ENCODE peak calls at places on chromosome 6, in six cellular contexts. M is psoas muscle, W is uterus, Y is upper lobe of left lung, I is right cardiac atrium, G is HAP-1. H is an unnamed sample. For H3K9me3 and H3K27me3, the result is how much of the 10 kb centered on the place peaks cover.

GRCh38 chr6:21754891-21755290 is 161.3 kb downstream of the SOX4 start:
- DNase-seq in G (no peak), M (no peak), W (no peak), I (no peak), Y (no peak), H (no peak)

GRCh38 chr6:76772951-76773350 is 690.3 kb downstream of the HTR1B start:
- DNase-seq in G (no peak), M (no peak), W (no peak), I (no peak), Y (no peak), H (no peak)

GRCh38 chr6:44254957-44255808 is 2.1 kb downstream of the SLC35B2 start:
- DNase-seq in I (peak), G (peak), W (no peak), Y (no peak), M (no peak), H (no peak)

GRCh38 chr6:84870693-84871092 is 106.3 kb upstream of the TBX18 start:
- DNase-seq in G (no peak), I (no peak), W (no peak), M (no peak), Y (no peak), H (no peak)

GRCh38 chr6:154555075-154555677 is 44.7 kb upstream of the CNKSR3 start:
- DNase-seq in M (no peak), W (no peak), G (peak), Y (no peak), I (no peak), H (no peak)

GRCh38 chr6:37131104-37131959 is 38.6 kb upstream of the PIM1 start:
- DNase-seq in I (peak), Y (peak), G (no peak), W (peak), M (peak), H (no peak)

GRCh38 chr6:152478377-152479010 is 158.7 kb downstream of the SYNE1 start:
- DNase-seq in W (no peak), G (no peak), Y (no peak), M (no peak), I (no peak), H (no peak)

GRCh38 chr6:41422156-41422555 is 86.7 kb downstream of the NCR2 start:
- DNase-seq in Y (no peak), G (no peak), W (no peak), M (no peak), I (no peak), H (no peak)

GRCh38 chr6:74671558-74672025 is 534.3 kb downstream of the COL12A1 start:
- DNase-seq in I (no peak), W (no peak), Y (no peak), M (no peak), G (no peak), H (no peak)

GRCh38 chr6:165704001-165704748 is 41.1 kb upstream of the PDE10A start:
- DNase-seq in W (no peak), M (no peak), I (no peak), G (peak), Y (no peak), H (no peak)

GRCh38 chr6:15247750-15248450 is 2.0 kb downstream of the JARID2 start:
- DNase-seq in M (peak), G (peak), W (peak), I (peak), Y (peak), H (peak)

GRCh38 chr6:29886686-29887085 is 55.6 kb upstream of the HLA-A start:
- DNase-seq in W (no peak), M (no peak), I (no peak), Y (no peak), G (no peak), H (no peak)

GRCh38 chr6:73508776-73509175 is 12.1 kb downstream of the EEF1A1 start:
- DNase-seq in G (no peak), M (no peak), W (no peak), I (no peak), Y (no peak), H (no peak)

GRCh38 chr6:143337201-143337949 is 113.1 kb downstream of the ADAT2 start:
- DNase-seq in I (peak), W (no peak), Y (no peak), G (peak), M (peak), H (no peak)

GRCh38 chr6:163960128-163960527 is 545.6 kb downstream of the QKI start:
- DNase-seq in M (no peak), W (no peak), G (no peak), Y (no peak), I (no peak), H (no peak)

GRCh38 chr6:109237986-109238329 is 142.7 kb downstream of the CEP57L1 start:
- DNase-seq in G (no peak), M (no peak), W (no peak), Y (no peak), I (no peak), H (no peak)

GRCh38 chr6:26025047-26025893 is 62.0 kb upstream of the HFE start:
- DNase-seq in G (no peak), W (no peak), M (no peak), Y (peak), I (peak), H (no peak)

GRCh38 chr6:46062312-46062711 is 46.7 kb upstream of the CLIC5 start:
- DNase-seq in M (no peak), I (no peak), Y (peak), G (no peak), W (no peak), H (no peak)

GRCh38 chr6:159169557-159170332 is 545 bp downstream of the FNDC1 start:
- DNase-seq in Y (no peak), M (peak), W (peak), I (peak), G (peak), H (no peak)

GRCh38 chr6:18302561-18303439 is 38.5 kb upstream of the DEK start:
- DNase-seq in W (no peak), M (no peak), I (no peak), G (peak), Y (no peak), H (no peak)

GRCh38 chr6:18028332-18028731 is 40.9 kb upstream of the KIF13A start:
- DNase-seq in I (no peak), G (no peak), W (no peak), M (no peak), Y (no peak), H (no peak)

GRCh38 chr6:106997392-106998257 is 23.1 kb upstream of the CD24 start:
- DNase-seq in I (no peak), G (peak), W (no peak), Y (peak), M (no peak), H (no peak)

GRCh38 chr6:114063956-114064355 is 93.0 kb upstream of the HDAC2 start:
- DNase-seq in I (no peak), Y (no peak), M (no peak), W (no peak), G (no peak), H (no peak)

GRCh38 chr6:43941174-43941573 is 171.2 kb downstream of the VEGFA start:
- DNase-seq in G (no peak), M (no peak), Y (no peak), W (peak), I (no peak), H (no peak)

GRCh38 chr6:129331450-129332138 is 378.4 kb downstream of the ARHGAP18 start:
- DNase-seq in W (no peak), G (no peak), M (no peak), I (no peak), Y (no peak), H (no peak)

GRCh38 chr6:35499372-35499771 is 2.5 kb upstream of the TEAD3 start:
- DNase-seq in I (no peak), G (no peak), Y (no peak), W (no peak), M (no peak), H (no peak)

GRCh38 chr6:155157101-155157500 is 106.7 kb upstream of the CLDN20 start:
- DNase-seq in I (no peak), W (no peak), M (no peak), Y (no peak), G (no peak), H (no peak)

GRCh38 chr6:90296346-90297123 is at the start of gene BACH2:
- DNase-seq in Y (peak), G (peak), I (peak), M (peak), W (peak), H (peak)

GRCh38 chr6:85193339-85193738 is 256.5 kb upstream of the NT5E start:
- DNase-seq in W (no peak), G (no peak), I (no peak), M (no peak), Y (no peak), H (no peak)

GRCh38 chr6:135182120-135182992 is 1.2 kb downstream of the MYB start:
- DNase-seq in M (peak), G (peak), W (peak), Y (peak), I (no peak), H (no peak)

GRCh38 chr6:13116155-13116554 is 212.2 kb downstream of the TBC1D7 start:
- DNase-seq in Y (no peak), G (no peak), I (no peak), W (no peak), M (no peak), H (no peak)

GRCh38 chr6:46525583-46525982 is 34.3 kb upstream of the RCAN2 start:
- DNase-seq in Y (no peak), G (no peak), M (no peak), I (no peak), W (no peak), H (no peak)

GRCh38 chr6:5677219-5678000 is 329.3 kb downstream of the NRN1 start:
- DNase-seq in I (no peak), M (no peak), W (no peak), Y (no peak), G (no peak), H (no peak)

GRCh38 chr6:43054206-43054943 is 724 bp upstream of the CUL7 start:
- DNase-seq in M (no peak), G (no peak), Y (no peak), I (peak), W (peak), H (no peak)

GRCh38 chr6:38027685-38028373 is 208.3 kb downstream of the ZFAND3 start:
- DNase-seq in M (no peak), G (no peak), W (no peak), Y (no peak), I (no peak), H (no peak)

GRCh38 chr6:110415297-110415916 is at the start of gene DDO:
- DNase-seq in I (peak), M (peak), Y (peak), G (no peak), W (peak), H (no peak)

GRCh38 chr6:1406306-1407058 is 17.1 kb downstream of the FOXF2 start:
- DNase-seq in W (no peak), G (no peak), M (no peak), Y (no peak), I (no peak), H (no peak)

GRCh38 chr6:135423649-135424128 is 73.9 kb downstream of the AHI1 start:
- DNase-seq in W (no peak), G (peak), Y (no peak), M (no peak), I (no peak), H (no peak)

GRCh38 chr6:168709440-168709839 is 268.5 kb downstream of the SMOC2 start:
- DNase-seq in I (no peak), G (no peak), Y (no peak), M (no peak), W (no peak), H (no peak)
- H3K9me3 ChIP-seq in I (under half), G (under half), Y (under half), M (under half), W (under half), H (under half)

DNA sequence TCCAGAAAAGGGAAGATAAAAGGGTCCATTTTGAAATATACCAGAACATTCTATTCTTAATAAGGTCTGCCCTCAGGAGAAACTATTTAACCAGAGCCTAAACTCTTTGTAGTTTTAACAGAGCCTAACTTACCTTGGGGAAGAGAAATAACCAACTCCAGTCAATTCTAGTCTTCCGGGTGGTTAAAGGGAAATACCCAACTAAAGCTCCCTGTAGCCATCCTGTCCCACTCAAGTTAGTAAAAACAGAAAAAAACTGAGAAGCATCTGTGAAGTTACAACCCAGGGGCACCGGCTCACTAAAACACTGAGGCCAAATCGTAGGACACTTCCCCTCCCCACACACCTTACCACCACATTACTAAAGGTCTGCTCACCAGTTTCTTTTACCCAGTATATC is 23.7 kb downstream of the CEP85L start:
- DNase-seq in W (no peak), G (no peak), Y (no peak), M (no peak), I (no peak), H (no peak)
- H3K27me3 ChIP-seq in W (under half), G (under half), Y (under half), M (under half), I (under half), H (under half)

GRCh38 chr6:124679392-124679791 is 282.8 kb upstream of the RNF217 start:
- DNase-seq in Y (no peak), G (no peak), M (no peak), W (no peak), I (no peak), H (no peak)
- H3K9me3 ChIP-seq in Y (under half), G (under half), M (under half), W (under half), I (under half), H (under half)

GRCh38 chr6:93453956-93454355 is 34.6 kb upstream of the EPHA7 start:
- DNase-seq in I (no peak), Y (no peak), W (no peak), G (no peak), M (no peak), H (no peak)

DNA sequence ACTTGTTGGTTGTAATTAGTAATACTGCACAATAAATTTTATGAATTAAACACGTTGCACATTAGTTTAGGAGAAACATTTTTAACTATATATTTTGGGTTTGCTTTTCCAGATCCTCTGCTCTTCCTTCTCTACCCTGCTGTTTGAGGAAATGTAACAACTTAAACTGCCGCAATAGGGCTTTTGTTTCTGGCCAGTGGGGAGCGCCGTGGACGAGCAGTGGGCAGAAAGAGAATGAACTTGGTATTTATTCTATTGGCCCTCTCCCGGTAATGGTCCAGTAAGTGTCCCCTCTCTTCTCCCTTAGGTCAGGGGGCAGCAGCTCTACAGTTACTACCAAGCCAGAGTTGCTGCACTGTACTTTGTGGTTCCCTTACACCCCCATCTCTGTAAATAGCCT is 35.2 kb upstream of the EPHA7 start:
- DNase-seq in Y (no peak), M (no peak), W (no peak), I (no peak), G (peak), H (no peak)
- H3K27me3 ChIP-seq in Y (under half), M (under half), W (under half), I (under half), G (under half), H (under half)

GRCh38 chr6:167450631-167451030 is 125.7 kb downstream of the TTLL2 start:
- DNase-seq in W (no peak), Y (no peak), M (no peak), G (no peak), I (no peak), H (no peak)
- H3K9me3 ChIP-seq in W (under half), Y (under half), M (under half), G (under half), I (under half), H (under half)

GRCh38 chr6:88166493-88166900 is 350 bp upstream of the CNR1 start:
- DNase-seq in W (no peak), I (peak), Y (no peak), M (peak), G (no peak), H (no peak)

GRCh38 chr6:88165877-88166492 is at the start of gene CNR1:
- DNase-seq in W (peak), M (peak), G (peak), Y (peak), I (peak), H (no peak)

GRCh38 chr6:88164061-88164460 is 2.1 kb downstream of the CNR1 start:
- DNase-seq in Y (no peak), W (no peak), G (no peak), I (no peak), M (no peak), H (no peak)

GRCh38 chr6:88163576-88163975 is 2.6 kb downstream of the CNR1 start:
- DNase-seq in M (no peak), I (no peak), G (no peak), Y (no peak), W (no peak), H (no peak)

GRCh38 chr6:88165087-88165876 is 865 bp downstream of the CNR1 start:
- DNase-seq in Y (no peak), M (no peak), W (no peak), G (no peak), I (no peak), H (no peak)
- H3K27me3 ChIP-seq in Y (under half), M (under half), W (under half), G (under half), I (under half), H (under half)

GRCh38 chr6:28188111-28188979 is 36.7 kb upstream of the ZSCAN9 start:
- DNase-seq in G (no peak), W (no peak), Y (no peak), I (no peak), M (no peak), H (no peak)
- H3K9me3 ChIP-seq in G (under half), W (under half), Y (under half), I (under half), M (under half), H (under half)